ENCODE peak calls at places on chromosomes 12 and 14, in seven cellular contexts. N is coronary artery, G is spleen, E is heart right ventricle, F is cardiac fibroblast, K is AG04450, S is HepG2. D is an unnamed sample.
A peak's percentile ranks its signal among the peaks of the same experiment; 100 is the strongest.

GRCh38 chr14:79279645-79280399 is 931.5 kb downstream of the DIO2 start:
- DNase-seq in N (no peak), G (no peak), E (peak; percentile 7), F (no peak), K (no peak), S (no peak), D (no peak)

GRCh38 chr12:45468751-45469615 is 253.1 kb downstream of the ANO6 start:
- DNase-seq in N (no peak), G (no peak), E (no peak), F (no peak), K (no peak), S (no peak), D (no peak)

GRCh38 chr12:103130564-103130963 is 173.1 kb downstream of the ASCL1 start:
- DNase-seq in N (no peak), G (no peak), E (no peak), F (no peak), K (no peak), S (no peak), D (no peak)

GRCh38 chr12:2613674-2614073 is 181.1 kb upstream of the FKBP4 start:
- DNase-seq in N (peak; percentile 87), G (no peak), E (no peak), F (peak; percentile 90), K (peak; percentile 91), S (no peak), D (peak; percentile 96)

GRCh38 chr12:101407054-101407437 is 526 bp downstream of the ARL1 start:
- DNase-seq in N (no peak), G (no peak), E (no peak), F (no peak), K (peak; percentile 6), S (peak; percentile 6), D (peak; percentile 54)

GRCh38 chr12:93402333-93403311 is 24.9 kb downstream of the NUDT4 start:
- DNase-seq in N (no peak), G (no peak), E (no peak), F (no peak), K (no peak), S (no peak), D (no peak)

GRCh38 chr12:130013771-130014484 is 110.1 kb upstream of the TMEM132D start:
- DNase-seq in N (peak; percentile 53), G (no peak), E (no peak), F (peak; percentile 14), K (no peak), S (peak; percentile 26), D (peak; percentile 61)

GRCh38 chr12:42140901-42141300 is 3.8 kb downstream of the GXYLT1 start:
- DNase-seq in N (no peak), G (no peak), E (no peak), F (peak; percentile 44), K (no peak), S (peak; percentile 81), D (peak; percentile 70)

GRCh38 chr12:119802472-119802871 is 74.6 kb downstream of the CIT start:
- DNase-seq in N (no peak), G (no peak), E (peak; percentile 21), F (peak; percentile 77), K (no peak), S (no peak), D (peak; percentile 45)

GRCh38 chr14:105473677-105474477 is 744 bp upstream of the CRIP2 start:
- DNase-seq in N (peak; percentile 98), G (peak; percentile 89), E (peak; percentile 98), F (peak; percentile 93), K (peak; percentile 61), S (peak; percentile 77), D (peak; percentile 85)

GRCh38 chr14:101019974-101020710 is 116.6 kb upstream of the RTL1 start:
- DNase-seq in N (peak; percentile 58), G (peak; percentile 47), E (no peak), F (no peak), K (no peak), S (no peak), D (no peak)

GRCh38 chr12:113261847-113262470 is 40.7 kb downstream of the TPCN1 start:
- DNase-seq in N (no peak), G (no peak), E (no peak), F (peak; percentile 50), K (no peak), S (no peak), D (peak; percentile 55)

GRCh38 chr12:92696240-92696639 is 6.5 kb upstream of the PLEKHG7 start:
- DNase-seq in N (no peak), G (no peak), E (peak; percentile 42), F (peak; percentile 84), K (peak; percentile 21), S (no peak), D (peak; percentile 66)

GRCh38 chr14:42023452-42023851 is 416.8 kb downstream of the LRFN5 start:
- DNase-seq in N (no peak), G (no peak), E (no peak), F (no peak), K (no peak), S (peak; percentile 8), D (peak; percentile 1)

GRCh38 chr12:103794814-103795213 is 46.2 kb downstream of the NT5DC3 start:
- DNase-seq in N (no peak), G (no peak), E (no peak), F (no peak), K (no peak), S (no peak), D (no peak)

GRCh38 chr14:50344831-50345563 is 32.9 kb downstream of the DMAC2L start:
- DNase-seq in N (no peak), G (no peak), E (no peak), F (no peak), K (no peak), S (no peak), D (peak; percentile 80)

GRCh38 chr12:26732010-26732908 is 100.7 kb downstream of the ITPR2 start:
- DNase-seq in N (no peak), G (no peak), E (no peak), F (no peak), K (no peak), S (no peak), D (no peak)
- H3K4me3 ChIP-seq in N (no peak overlapping the region), G (no peak overlapping the region), E (no peak overlapping the region), F (no peak overlapping the region), K (no peak overlapping the region), S (no peak overlapping the region), D (no peak overlapping the region)

DNA sequence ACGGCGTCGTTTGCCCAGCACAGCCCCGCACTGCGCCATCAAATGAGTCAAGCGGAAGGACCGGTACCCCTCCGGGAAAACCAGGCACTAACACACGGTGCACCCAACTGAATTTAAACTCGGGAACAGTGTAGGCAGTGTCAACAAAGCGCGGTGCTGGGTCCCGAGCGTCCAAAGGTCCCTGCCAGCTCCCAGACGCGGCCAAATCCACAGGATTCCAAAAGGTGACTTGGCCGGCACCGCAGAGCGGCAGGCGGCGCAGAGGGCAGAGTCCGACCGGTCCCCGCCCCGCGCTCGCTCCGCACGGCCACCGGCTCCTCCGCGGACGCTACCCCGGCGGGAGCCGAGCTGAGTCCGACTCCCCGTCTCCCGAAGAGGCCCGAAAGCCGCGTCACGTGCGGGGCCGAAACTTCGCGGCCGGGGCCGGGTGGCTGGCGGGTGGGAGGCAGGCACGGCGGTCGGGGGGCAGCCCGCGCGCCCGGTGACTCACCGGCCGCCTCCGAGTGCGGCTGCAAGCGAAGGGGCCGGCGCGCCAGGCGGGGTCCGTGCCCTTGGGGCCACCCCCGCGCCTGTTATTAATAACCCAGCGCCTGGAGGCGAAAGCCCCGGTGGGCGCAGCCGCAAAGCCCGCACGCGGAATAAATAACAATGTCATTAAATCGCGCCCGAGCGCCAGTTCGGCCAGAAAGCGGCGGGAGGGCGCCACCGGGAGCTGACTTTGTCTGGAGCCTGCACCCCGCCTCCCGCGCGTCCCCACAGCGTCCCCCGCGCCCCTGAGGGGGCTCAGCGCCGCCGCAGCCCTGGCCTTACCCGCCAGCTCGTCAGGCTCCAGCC is 823 bp downstream of the DENND5B start:
- DNase-seq in N (peak; percentile 85), G (peak; percentile 90), E (peak; percentile 69), F (peak; percentile 78), K (no peak), S (peak; percentile 89), D (peak; percentile 68)
- TF ChIP-seq CTCF in N (no peak), G (no peak), E (no peak), F (no peak), K (no peak), S (no peak), D (no peak)

GRCh38 chr12:122183588-122183940 is 641 bp downstream of the LRRC43 start:
- DNase-seq in N (no peak), G (no peak), E (no peak), F (no peak), K (no peak), S (no peak), D (no peak)
- H3K4me3 ChIP-seq in N (peak overlapping the region; percentile 76), G (peak overlapping the region; percentile 50), E (peak overlapping the region; percentile 58), F (peak overlapping the region; percentile 33), K (no peak overlapping the region), S (peak overlapping the region; percentile 46), D (peak overlapping the region; percentile 61)

GRCh38 chr12:11204173-11204572 is 17.4 kb upstream of the TAS2R42 start:
- DNase-seq in N (no peak), G (no peak), E (no peak), F (no peak), K (no peak), S (no peak), D (no peak)

GRCh38 chr12:11209098-11209497 is 22.4 kb upstream of the TAS2R42 start:
- DNase-seq in N (no peak), G (no peak), E (no peak), F (no peak), K (no peak), S (peak; percentile 10), D (no peak)
- TF ChIP-seq CTCF in N (no peak), G (no peak), E (no peak), F (no peak), K (no peak), S (peak; percentile 7), D (no peak)

DNA sequence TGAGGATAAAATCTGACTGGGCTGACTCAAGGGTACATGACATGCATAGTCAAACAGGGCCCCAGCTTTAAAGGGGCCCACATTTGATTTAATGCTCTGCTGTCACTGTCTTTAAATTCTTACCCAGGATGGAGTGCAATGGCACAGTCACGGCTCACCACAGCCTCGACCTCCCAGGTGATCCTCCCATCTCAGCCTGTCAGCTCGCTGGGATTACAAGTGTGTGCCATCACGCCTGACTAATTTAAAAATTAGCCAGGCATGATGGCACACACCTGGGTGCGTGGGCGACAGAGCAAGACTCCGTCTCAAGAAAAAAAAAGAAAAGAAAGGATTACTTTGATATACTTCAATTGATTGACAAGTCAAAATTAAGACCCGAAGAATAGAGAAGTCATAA is 9.2 kb upstream of the PLBD1 start:
- DNase-seq in N (no peak), G (no peak), E (no peak), F (no peak), K (no peak), S (no peak), D (no peak)
- H3K4me3 ChIP-seq in N (no peak overlapping the region), G (no peak overlapping the region), E (no peak overlapping the region), F (no peak overlapping the region), K (no peak overlapping the region), S (no peak overlapping the region), D (no peak overlapping the region)